ENCODE peak calls at places on chromosomes 4 and X, in four cellular contexts. C is AG10803, X is AML-193, Q is NCI-H1092 treated with DMSO at 0.1 percent for 48 hours. U is an unnamed sample.

GRCh38 chrX:37712458-37712857 is 26.9 kb downstream of the XK start:
- DNase-seq in C (no peak), Q (no peak), X (no peak), U (no peak)

GRCh38 chr4:168541608-168541953 is 44.7 kb downstream of the PALLD start:
- DNase-seq in C (peak), X (no peak), Q (no peak), U (no peak)

GRCh38 chr4:6270691-6271121 is 1.1 kb downstream of the WFS1 start:
- DNase-seq in X (no peak), C (peak), Q (no peak), U (no peak)

GRCh38 chr4:32499176-32499575 is 1779.0 kb downstream of the PCDH7 start:
- DNase-seq in C (peak), X (no peak), Q (no peak), U (no peak)

GRCh38 chrX:71017396-71017939 is 50.7 kb downstream of the SNX12 start:
- DNase-seq in X (no peak), C (no peak), Q (no peak), U (no peak)

GRCh38 chr4:113358784-113359183 is 309.3 kb downstream of the ANK2 start:
- DNase-seq in Q (no peak), X (no peak), C (no peak), U (peak)

GRCh38 chr4:77052352-77052751 is 23.4 kb downstream of the CCNI start:
- DNase-seq in C (peak), X (peak), Q (no peak), U (peak)

GRCh38 chr4:139824882-139825522 is 159.4 kb downstream of the MGST2 start:
- DNase-seq in X (no peak), Q (peak), C (no peak), U (no peak)

GRCh38 chrX:16695079-16695676 is 17.3 kb downstream of the CTPS2 start:
- DNase-seq in C (peak), Q (peak), X (peak), U (peak)

GRCh38 chrX:41085883-41086626 is 810 bp downstream of the USP9X start:
- DNase-seq in C (peak), X (no peak), Q (peak), U (peak)

GRCh38 chr4:25792200-25792791 is 70.5 kb downstream of the SEL1L3 start:
- DNase-seq in C (no peak), X (no peak), Q (peak), U (peak)

GRCh38 chr4:8528713-8529112 is 51.5 kb upstream of the GPR78 start:
- DNase-seq in Q (no peak), C (peak), X (no peak), U (no peak)

GRCh38 chr4:40190880-40191815 is 5.7 kb upstream of the RHOH start:
- DNase-seq in Q (peak), C (no peak), X (no peak), U (peak)

GRCh38 chrX:150942958-150943594 is 40.1 kb upstream of the HMGB3 start:
- DNase-seq in Q (peak), X (no peak), C (no peak), U (no peak)

GRCh38 chr4:155039162-155039561 is 169.3 kb upstream of the NPY2R start:
- DNase-seq in Q (no peak), X (no peak), C (no peak), U (no peak)

GRCh38 chrX:123088331-123088730 is 95.7 kb upstream of the GRIA3 start:
- DNase-seq in Q (no peak), C (peak), X (no peak), U (no peak)

GRCh38 chrX:69051901-69052300 is 113.4 kb downstream of the PJA1 start:
- DNase-seq in Q (no peak), C (no peak), X (no peak), U (no peak)

GRCh38 chr4:112847781-112848180 is 201.7 kb upstream of the ANK2 start:
- DNase-seq in X (no peak), Q (no peak), C (no peak), U (no peak)

GRCh38 chrX:55161581-55161980 is 58.6 kb upstream of the PAGE5 start:
- DNase-seq in Q (no peak), C (peak), X (no peak), U (no peak)

U was measured in NB4.